ENCODE peak calls at places on chromosomes 4 and X, in six cellular contexts. O, X, H, D, S and R are unnamed samples.

GRCh38 chrX:54415534-54416350 is 24.5 kb upstream of the TSR2 start:
- DNase-seq in O (no peak), X (no peak), H (no peak), D (no peak), S (no peak), R (no peak)

GRCh38 chr4:3657917-3658913 is 108.0 kb upstream of the ADRA2C start:
- DNase-seq in O (no peak), X (peak; percentile 29), H (no peak), D (peak; percentile 14), S (peak; percentile 76), R (no peak)

GRCh38 chrX:121106484-121107235 is 59.2 kb downstream of the GLUD2 start:
- DNase-seq in O (no peak), X (no peak), H (no peak), D (no peak), S (no peak), R (no peak)

GRCh38 chr4:108287834-108288413 is 119.2 kb upstream of the LEF1 start:
- DNase-seq in O (no peak), X (no peak), H (no peak), D (no peak), S (no peak), R (no peak)

GRCh38 chr4:7068883-7069282 is 1.0 kb upstream of the GRPEL1 start:
- DNase-seq in O (no peak), X (no peak), H (no peak), D (no peak), S (no peak), R (no peak)

GRCh38 chrX:150362599-150363481 is at the start of gene MAMLD1:
- DNase-seq in O (peak; percentile 73), X (peak; percentile 68), H (peak; percentile 73), D (peak; percentile 76), S (peak; percentile 82), R (no peak)

GRCh38 chr4:88033309-88033708 is 25.9 kb downstream of the PKD2 start:
- DNase-seq in O (peak; percentile 52), X (peak; percentile 54), H (no peak), D (peak; percentile 25), S (peak; percentile 63), R (peak; percentile 59)

GRCh38 chr4:19776021-19776459 is 475.7 kb upstream of the SLIT2 start:
- DNase-seq in O (peak; percentile 80), X (no peak), H (no peak), D (no peak), S (peak; percentile 69), R (no peak)

GRCh38 chrX:136880003-136880451 is 498 bp downstream of the RBMX start:
- DNase-seq in O (no peak), X (peak; percentile 31), H (no peak), D (peak; percentile 15), S (no peak), R (no peak)

GRCh38 chrX:150648296-150648940 is 44.8 kb upstream of the MTMR1 start:
- DNase-seq in O (no peak), X (no peak), H (no peak), D (no peak), S (no peak), R (no peak)

GRCh38 chrX:109740076-109740809 is 7.2 kb upstream of the ACSL4 start:
- DNase-seq in O (peak; percentile 65), X (no peak), H (no peak), D (no peak), S (peak; percentile 16), R (peak; percentile 80)

GRCh38 chr4:128468485-128468989 is 180.9 kb upstream of the PGRMC2 start:
- DNase-seq in O (peak; percentile 54), X (peak; percentile 66), H (no peak), D (peak; percentile 36), S (peak; percentile 95), R (peak; percentile 80)

GRCh38 chrX:38654302-38654701 is 93.0 kb downstream of the TSPAN7 start:
- DNase-seq in O (peak; percentile 28), X (peak; percentile 17), H (no peak), D (no peak), S (peak; percentile 14), R (peak; percentile 15)

GRCh38 chr4:145679520-145679919 is 426 bp upstream of the C4orf51 start:
- DNase-seq in O (peak; percentile 50), X (peak; percentile 30), H (no peak), D (peak; percentile 17), S (peak; percentile 75), R (peak; percentile 66)

GRCh38 chr4:23266401-23266800 is 573.7 kb downstream of the GBA3 start:
- DNase-seq in O (no peak), X (no peak), H (no peak), D (no peak), S (no peak), R (no peak)

GRCh38 chrX:122552291-122552800 is 631.7 kb upstream of the GRIA3 start:
- DNase-seq in O (peak; percentile 18), X (no peak), H (no peak), D (no peak), S (peak; percentile 25), R (no peak)

GRCh38 chr4:40848981-40849380 is 99.2 kb downstream of the NSUN7 start:
- DNase-seq in O (no peak), X (no peak), H (no peak), D (no peak), S (peak; percentile 18), R (no peak)

GRCh38 chrX:73289039-73289438 is 74.4 kb upstream of the NAP1L2 start:
- DNase-seq in O (no peak), X (no peak), H (no peak), D (no peak), S (no peak), R (no peak)

GRCh38 chr4:3345384-3345783 is 52.6 kb downstream of the RGS12 start:
- DNase-seq in O (no peak), X (no peak), H (no peak), D (no peak), S (no peak), R (no peak)

GRCh38 chr4:42151568-42152506 is 618 bp downstream of the BEND4 start:
- DNase-seq in O (no peak), X (no peak), H (peak; percentile 30), D (no peak), S (no peak), R (no peak)

GRCh38 chrX:150436200-150436599 is 73.1 kb downstream of the MAMLD1 start:
- DNase-seq in O (no peak), X (no peak), H (no peak), D (no peak), S (no peak), R (no peak)

DNA sequence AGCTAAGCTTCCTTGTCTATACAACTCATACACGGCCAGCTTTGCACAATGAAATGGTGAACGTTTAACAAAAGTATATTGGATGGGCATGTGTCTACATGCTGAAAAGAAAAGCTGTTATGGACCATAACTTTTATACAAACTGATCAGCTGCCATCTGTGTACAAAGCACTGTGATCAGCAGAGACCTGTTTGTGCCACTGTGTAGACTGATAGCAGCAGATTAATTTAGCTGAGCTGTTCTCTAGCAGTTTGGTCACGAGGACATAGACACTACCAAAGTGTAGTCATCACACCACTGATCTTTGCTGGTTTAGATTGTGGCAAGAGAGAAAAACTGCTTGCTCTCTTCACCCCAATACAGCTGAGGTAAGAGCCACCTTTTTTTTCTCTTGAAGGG is 124.5 kb downstream of the RAPGEF2 start:
- DNase-seq in O (peak; percentile 51), X (no peak), H (no peak), D (no peak), S (no peak), R (no peak)
- H3K4me3 ChIP-seq in O (peak overlapping the region; percentile 60), X (no peak overlapping the region), H (peak overlapping the region; percentile 44), D (no peak overlapping the region), S (no peak overlapping the region), R (no peak overlapping the region)

DNA sequence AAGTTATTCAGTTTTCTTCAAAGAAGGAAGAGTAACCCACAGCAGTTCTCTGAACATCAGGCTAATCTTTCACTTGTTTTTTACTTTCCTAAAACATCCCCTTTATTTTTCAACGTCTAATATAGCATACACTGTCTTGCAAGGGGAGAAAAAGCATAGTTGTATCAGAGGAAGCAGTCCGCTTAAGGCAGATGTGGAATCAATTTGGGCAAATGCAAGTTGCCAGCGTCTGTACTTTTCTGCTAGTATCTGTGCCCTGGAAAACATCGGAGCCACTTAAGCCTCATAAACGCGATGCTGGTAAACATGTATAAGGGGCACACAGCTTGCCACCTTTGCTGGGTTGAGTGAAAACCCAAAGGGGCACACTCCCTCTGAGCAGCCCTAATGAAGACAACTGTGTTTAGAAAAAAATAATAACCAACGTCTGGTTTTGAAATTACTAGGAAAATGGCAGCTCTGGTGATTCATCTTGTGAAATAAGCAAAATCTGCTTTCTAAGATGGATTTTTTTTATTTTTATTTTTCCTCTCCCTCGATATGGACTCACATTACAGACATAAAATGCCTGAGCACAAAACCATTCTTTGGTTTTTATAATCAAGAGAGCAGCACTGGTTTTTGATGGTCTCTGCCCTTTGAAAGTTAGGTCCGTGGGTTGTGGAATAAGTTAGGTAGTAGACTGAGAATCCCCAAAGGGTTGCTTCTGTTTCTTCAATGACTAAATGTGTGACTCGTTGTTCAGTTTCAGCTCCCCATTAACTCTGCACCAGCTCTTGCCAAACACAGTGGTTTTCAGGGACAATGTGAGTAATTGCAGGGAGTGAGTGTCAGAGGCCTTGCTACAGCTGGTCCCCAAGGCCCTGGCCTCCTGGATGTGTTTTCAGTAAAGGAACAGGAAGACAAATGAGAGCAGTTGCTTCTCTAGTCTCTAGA is 24.5 kb downstream of the SMIM20 start:
- DNase-seq in O (peak; percentile 70), X (peak; percentile 48), H (no peak), D (peak; percentile 65), S (peak; percentile 82), R (no peak)
- H3K4me3 ChIP-seq in O (no peak overlapping the region), X (no peak overlapping the region), H (no peak overlapping the region), D (no peak overlapping the region), S (peak overlapping the region; percentile 17), R (no peak overlapping the region)

GRCh38 chrX:9279271-9279596 is 185.6 kb upstream of the TBL1X start:
- DNase-seq in O (no peak), X (no peak), H (no peak), D (no peak), S (no peak), R (no peak)

GRCh38 chrX:9273744-9274143 is 191.1 kb upstream of the TBL1X start:
- DNase-seq in O (no peak), X (no peak), H (no peak), D (no peak), S (no peak), R (no peak)

GRCh38 chrX:9282325-9282724 is 182.5 kb upstream of the TBL1X start:
- DNase-seq in O (no peak), X (no peak), H (no peak), D (no peak), S (peak; percentile 9), R (no peak)

DNA sequence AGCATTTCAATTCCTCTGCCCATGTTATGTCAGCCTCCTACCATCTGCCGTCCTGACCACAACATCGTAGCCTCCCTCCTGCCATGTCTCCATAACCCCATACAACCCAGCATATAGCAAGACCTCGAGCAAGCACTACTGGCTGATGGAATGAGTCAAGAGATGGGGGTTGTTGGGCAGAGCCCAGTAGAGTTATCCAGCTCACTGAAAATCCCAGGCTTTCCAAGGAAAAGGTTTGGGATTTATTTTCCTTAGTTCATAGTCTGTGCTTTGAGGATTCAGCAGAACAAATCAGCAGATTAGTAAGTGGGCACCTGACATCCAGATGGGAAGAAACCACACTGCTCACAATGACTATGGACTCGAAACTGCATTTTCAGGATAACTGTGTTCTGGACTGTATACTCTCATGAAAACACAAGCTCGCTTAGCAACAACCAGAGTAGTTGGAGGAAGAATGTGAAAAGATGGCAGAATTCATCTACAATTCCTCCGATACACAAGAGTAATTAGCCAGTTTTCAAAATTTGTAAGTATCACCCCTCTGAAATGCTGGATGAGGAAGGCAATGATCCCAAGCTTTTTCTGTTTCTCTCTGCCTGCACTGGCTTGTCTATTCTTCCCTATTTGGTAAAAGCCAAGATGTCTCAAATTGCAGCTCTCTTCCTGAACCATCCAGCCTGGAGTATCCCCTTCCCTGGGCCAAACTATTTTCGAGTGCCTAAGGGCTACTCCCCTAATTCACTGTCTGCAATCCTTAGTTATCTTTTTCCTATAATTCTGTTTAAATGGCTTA is 186.2 kb upstream of the TBL1X start:
- DNase-seq in O (no peak), X (no peak), H (no peak), D (no peak), S (peak; percentile 48), R (no peak)
- H3K4me3 ChIP-seq in O (no peak overlapping the region), X (peak overlapping the region; percentile 1), H (no peak overlapping the region), D (no peak overlapping the region), S (no peak overlapping the region), R (no peak overlapping the region)

GRCh38 chr4:121070274-121070673 is 2.1 kb downstream of the NDNF start:
- DNase-seq in O (no peak), X (peak; percentile 20), H (no peak), D (no peak), S (no peak), R (no peak)
- H3K4me3 ChIP-seq in O (no peak overlapping the region), X (peak overlapping the region; percentile 61), H (peak overlapping the region; percentile 59), D (peak overlapping the region; percentile 50), S (peak overlapping the region; percentile 69), R (no peak overlapping the region)